ENCODE peak calls at places on chromosomes 13 and 19, in six cellular contexts. S is activated CD4-positive, alpha-beta T cell treated with anti-CD3 and anti-CD28 coated beads for 1 hour; V is psoas muscle; B is CD8-positive, alpha-beta memory T cell; M is HS-27A; W is NCI-H1105 treated with DMSO at 0.1 percent for 48 hours. P is an unnamed sample.

GRCh38 chr19:9309974-9310446 is 372 bp upstream of the ZNF699 start:
- DNase-seq in S (no peak), V (peak; percentile 88), B (peak; percentile 81), M (no peak), W (peak; percentile 97), P (peak; percentile 94)

GRCh38 chr13:106847049-106847448 is 279.1 kb upstream of the ARGLU1 start:
- DNase-seq in S (no peak), V (no peak), B (no peak), M (no peak), W (no peak), P (peak; percentile 24)

GRCh38 chr13:51814825-51815650 is 11.1 kb upstream of the DHRS12 start:
- DNase-seq in S (peak; percentile 58), V (peak; percentile 29), B (peak; percentile 64), M (no peak), W (peak; percentile 36), P (peak; percentile 66)

GRCh38 chr13:48818495-48818961 is 157.2 kb upstream of the FNDC3A start:
- DNase-seq in S (no peak), V (no peak), B (no peak), M (peak; percentile 71), W (no peak), P (peak; percentile 83)

GRCh38 chr13:110592670-110593069 is 22.7 kb upstream of the NAXD start:
- DNase-seq in S (no peak), V (no peak), B (no peak), M (no peak), W (no peak), P (peak; percentile 82)

GRCh38 chr19:51147663-51148062 is 5.6 kb downstream of the SIGLEC7 start:
- DNase-seq in S (no peak), V (no peak), B (no peak), M (no peak), W (no peak), P (no peak)

GRCh38 chr13:20877902-20878301 is 24.6 kb downstream of the XPO4 start:
- DNase-seq in S (no peak), V (no peak), B (no peak), M (no peak), W (no peak), P (no peak)

GRCh38 chr19:35146746-35147466 is 3.9 kb downstream of the FXYD7 start:
- DNase-seq in S (no peak), V (no peak), B (no peak), M (no peak), W (no peak), P (no peak)

GRCh38 chr13:79810018-79810417 is 329.1 kb downstream of the NDFIP2 start:
- DNase-seq in S (no peak), V (no peak), B (no peak), M (no peak), W (no peak), P (no peak)

GRCh38 chr13:92806215-92806614 is 420.4 kb upstream of the GPC6 start:
- DNase-seq in S (no peak), V (no peak), B (no peak), M (no peak), W (no peak), P (no peak)

GRCh38 chr13:100941811-100942361 is 267.3 kb upstream of the TMTC4 start:
- DNase-seq in S (no peak), V (no peak), B (no peak), M (no peak), W (no peak), P (no peak)

GRCh38 chr19:40262422-40262821 is 22.7 kb downstream of the AKT2 start:
- DNase-seq in S (no peak), V (no peak), B (no peak), M (no peak), W (no peak), P (no peak)

GRCh38 chr19:58181902-58182576 is 822 bp upstream of the ZNF274 start:
- DNase-seq in S (peak; percentile 26), V (peak; percentile 19), B (peak; percentile 44), M (peak; percentile 19), W (peak; percentile 15), P (peak; percentile 70)

GRCh38 chr19:14577885-14578427 is 4.9 kb upstream of the CLEC17A start:
- DNase-seq in S (no peak), V (no peak), B (no peak), M (no peak), W (no peak), P (no peak)

GRCh38 chr19:39157275-39157996 is 31.9 kb downstream of the PAK4 start:
- DNase-seq in S (no peak), V (no peak), B (no peak), M (no peak), W (no peak), P (no peak)

GRCh38 chr19:55585658-55586339 is 5.2 kb upstream of the ZNF579 start:
- DNase-seq in S (no peak), V (peak; percentile 57), B (peak; percentile 40), M (no peak), W (peak; percentile 18), P (peak; percentile 23)

GRCh38 chr13:30805603-30806011 is 70.3 kb downstream of the ALOX5AP start:
- DNase-seq in S (no peak), V (no peak), B (no peak), M (no peak), W (no peak), P (no peak)

GRCh38 chr13:75761373-75761772 is 125.2 kb downstream of the LMO7 start:
- DNase-seq in S (no peak), V (no peak), B (no peak), M (no peak), W (no peak), P (no peak)

GRCh38 chr13:24627090-24627714 is 53.0 kb upstream of the ATP12A start:
- DNase-seq in S (no peak), V (no peak), B (no peak), M (no peak), W (no peak), P (peak; percentile 35)

GRCh38 chr13:27622881-27623280 is 1.2 kb downstream of the POLR1D start:
- DNase-seq in S (no peak), V (no peak), B (no peak), M (no peak), W (no peak), P (no peak)

GRCh38 chr19:289651-290538 is 1.3 kb downstream of the PLPP2 start:
- DNase-seq in S (no peak), V (no peak), B (peak; percentile 57), M (no peak), W (no peak), P (peak; percentile 94)

GRCh38 chr19:32865326-32865725 is 4.2 kb downstream of the SLC7A9 start:
- DNase-seq in S (no peak), V (no peak), B (no peak), M (no peak), W (no peak), P (no peak)

GRCh38 chr19:20925481-20925880 is 2.4 kb downstream of the ZNF85 start:
- DNase-seq in S (no peak), V (no peak), B (no peak), M (no peak), W (no peak), P (no peak)

GRCh38 chr13:93767917-93768422 is 541.4 kb downstream of the GPC6 start:
- DNase-seq in S (no peak), V (no peak), B (no peak), M (no peak), W (no peak), P (no peak)

GRCh38 chr13:50678464-50679162 is 164.9 kb downstream of the DLEU7 start:
- DNase-seq in S (no peak), V (no peak), B (no peak), M (peak; percentile 80), W (no peak), P (peak; percentile 75)

GRCh38 chr13:75151081-75151643 is 330.8 kb downstream of the TBC1D4 start:
- DNase-seq in S (no peak), V (no peak), B (no peak), M (no peak), W (no peak), P (no peak)